ENCODE peak calls at places on chromosomes 4 and X, in six cellular contexts. One of them, this sample, is unnamed.

GRCh38 chr4:109560687-109561452 is 824 bp downstream of the MCUB start:
- DNase-seq in tibial nerve: no peak
- DNase-seq in right lobe of liver: no peak
- DNase-seq in vagina: no peak
- DNase-seq in uterus: peak; percentile 41
- DNase-seq in IMR-90: peak; percentile 81
- DNase-seq in this sample: peak; percentile 89

GRCh38 chrX:22203186-22203585 is 69.5 kb upstream of the CBLL2 start:
- DNase-seq in tibial nerve: no peak
- DNase-seq in right lobe of liver: no peak
- DNase-seq in vagina: no peak
- DNase-seq in uterus: no peak
- DNase-seq in IMR-90: no peak
- DNase-seq in this sample: no peak

GRCh38 chrX:86137071-86137470 is 11.2 kb upstream of the DACH2 start:
- DNase-seq in tibial nerve: no peak
- DNase-seq in right lobe of liver: no peak
- DNase-seq in vagina: no peak
- DNase-seq in uterus: no peak
- DNase-seq in IMR-90: peak; percentile 74
- DNase-seq in this sample: no peak

GRCh38 chr4:148778980-148779675 is 336.9 kb upstream of the NR3C2 start:
- DNase-seq in tibial nerve: no peak
- DNase-seq in right lobe of liver: no peak
- DNase-seq in vagina: no peak
- DNase-seq in uterus: no peak
- DNase-seq in IMR-90: peak; percentile 49
- DNase-seq in this sample: no peak

GRCh38 chrX:65587616-65588526 is 53.3 kb upstream of the LAS1L start:
- DNase-seq in tibial nerve: peak; percentile 70
- DNase-seq in right lobe of liver: peak; percentile 65
- DNase-seq in vagina: no peak
- DNase-seq in uterus: peak; percentile 83
- DNase-seq in IMR-90: peak; percentile 49
- DNase-seq in this sample: peak; percentile 96

GRCh38 chr4:122666527-122667245 is 45.8 kb upstream of the IL21 start:
- DNase-seq in tibial nerve: no peak
- DNase-seq in right lobe of liver: no peak
- DNase-seq in vagina: no peak
- DNase-seq in uterus: no peak
- DNase-seq in IMR-90: peak; percentile 97
- DNase-seq in this sample: no peak

GRCh38 chr4:118997601-118998000 is 108.9 kb downstream of the SYNPO2 start:
- DNase-seq in tibial nerve: no peak
- DNase-seq in right lobe of liver: no peak
- DNase-seq in vagina: no peak
- DNase-seq in uterus: no peak
- DNase-seq in IMR-90: peak; percentile 78
- DNase-seq in this sample: no peak

GRCh38 chrX:64976673-64977040 is 407 bp upstream of the ZC4H2 start:
- DNase-seq in tibial nerve: no peak
- DNase-seq in right lobe of liver: no peak
- DNase-seq in vagina: no peak
- DNase-seq in uterus: peak; percentile 14
- DNase-seq in IMR-90: no peak
- DNase-seq in this sample: no peak

GRCh38 chr4:172686021-172686420 is 482.6 kb upstream of the GALNT7 start:
- DNase-seq in tibial nerve: no peak
- DNase-seq in right lobe of liver: no peak
- DNase-seq in vagina: no peak
- DNase-seq in uterus: no peak
- DNase-seq in IMR-90: no peak
- DNase-seq in this sample: no peak

GRCh38 chrX:18654873-18655836 is 16.8 kb downstream of the RS1 start:
- DNase-seq in tibial nerve: no peak
- DNase-seq in right lobe of liver: no peak
- DNase-seq in vagina: no peak
- DNase-seq in uterus: no peak
- DNase-seq in IMR-90: no peak
- DNase-seq in this sample: no peak

GRCh38 chrX:134416106-134416505 is 43.9 kb upstream of the HPRT1 start:
- DNase-seq in tibial nerve: no peak
- DNase-seq in right lobe of liver: no peak
- DNase-seq in vagina: no peak
- DNase-seq in uterus: no peak
- DNase-seq in IMR-90: no peak
- DNase-seq in this sample: no peak

GRCh38 chr4:111689214-111689613 is 456.0 kb upstream of the FAM241A start:
- DNase-seq in tibial nerve: no peak
- DNase-seq in right lobe of liver: no peak
- DNase-seq in vagina: no peak
- DNase-seq in uterus: peak; percentile 42
- DNase-seq in IMR-90: peak; percentile 14
- DNase-seq in this sample: peak; percentile 69

GRCh38 chr4:109440948-109441347 is 7.3 kb downstream of the SEC24B start:
- DNase-seq in tibial nerve: no peak
- DNase-seq in right lobe of liver: no peak
- DNase-seq in vagina: no peak
- DNase-seq in uterus: no peak
- DNase-seq in IMR-90: no peak
- DNase-seq in this sample: no peak

GRCh38 chr4:94588900-94589693 is 137.4 kb downstream of the PDLIM5 start:
- DNase-seq in tibial nerve: no peak
- DNase-seq in right lobe of liver: no peak
- DNase-seq in vagina: no peak
- DNase-seq in uterus: no peak
- DNase-seq in IMR-90: no peak
- DNase-seq in this sample: no peak

GRCh38 chrX:41334866-41335589 is 1.1 kb downstream of the DDX3X start:
- DNase-seq in tibial nerve: peak; percentile 15
- DNase-seq in right lobe of liver: peak; percentile 81
- DNase-seq in vagina: no peak
- DNase-seq in uterus: peak; percentile 74
- DNase-seq in IMR-90: peak; percentile 62
- DNase-seq in this sample: peak; percentile 34

GRCh38 chr4:76002176-76002575 is 5.1 kb downstream of the CXCL9 start:
- DNase-seq in tibial nerve: no peak
- DNase-seq in right lobe of liver: no peak
- DNase-seq in vagina: no peak
- DNase-seq in uterus: no peak
- DNase-seq in IMR-90: peak; percentile 26
- DNase-seq in this sample: no peak

GRCh38 chr4:184883024-184883423 is 57.3 kb upstream of the ACSL1 start:
- DNase-seq in tibial nerve: no peak
- DNase-seq in right lobe of liver: no peak
- DNase-seq in vagina: no peak
- DNase-seq in uterus: no peak
- DNase-seq in IMR-90: no peak
- DNase-seq in this sample: no peak

GRCh38 chr4:186651181-186651603 is 72.5 kb downstream of the FAT1 start:
- DNase-seq in tibial nerve: no peak
- DNase-seq in right lobe of liver: no peak
- DNase-seq in vagina: no peak
- DNase-seq in uterus: no peak
- DNase-seq in IMR-90: no peak
- DNase-seq in this sample: no peak

GRCh38 chrX:20066968-20067708 is 49.6 kb downstream of the MAP7D2 start:
- DNase-seq in tibial nerve: no peak
- DNase-seq in right lobe of liver: no peak
- DNase-seq in vagina: no peak
- DNase-seq in uterus: no peak
- DNase-seq in IMR-90: peak; percentile 70
- DNase-seq in this sample: no peak

GRCh38 chr4:2356123-2357069 is 62.0 kb downstream of the ZFYVE28 start:
- DNase-seq in tibial nerve: no peak
- DNase-seq in right lobe of liver: peak; percentile 43
- DNase-seq in vagina: no peak
- DNase-seq in uterus: no peak
- DNase-seq in IMR-90: no peak
- DNase-seq in this sample: peak; percentile 65

GRCh38 chr4:145805490-145805889 is 125.5 kb downstream of the C4orf51 start:
- DNase-seq in tibial nerve: no peak
- DNase-seq in right lobe of liver: peak; percentile 60
- DNase-seq in vagina: no peak
- DNase-seq in uterus: no peak
- DNase-seq in IMR-90: peak; percentile 21
- DNase-seq in this sample: no peak

GRCh38 chrX:102917801-102918200 is 19.3 kb upstream of the RAB40AL start:
- DNase-seq in tibial nerve: no peak
- DNase-seq in right lobe of liver: no peak
- DNase-seq in vagina: no peak
- DNase-seq in uterus: no peak
- DNase-seq in IMR-90: no peak
- DNase-seq in this sample: no peak

GRCh38 chrX:39577976-39578962 is 519.5 kb downstream of the BCOR start:
- DNase-seq in tibial nerve: peak; percentile 15
- DNase-seq in right lobe of liver: no peak
- DNase-seq in vagina: no peak
- DNase-seq in uterus: peak; percentile 28
- DNase-seq in IMR-90: no peak
- DNase-seq in this sample: no peak

GRCh38 chr4:41364871-41365270 is 108.1 kb downstream of the UCHL1 start:
- DNase-seq in tibial nerve: no peak
- DNase-seq in right lobe of liver: no peak
- DNase-seq in vagina: no peak
- DNase-seq in uterus: no peak
- DNase-seq in IMR-90: no peak
- DNase-seq in this sample: no peak

GRCh38 chr4:41360911-41361830 is 104.4 kb downstream of the UCHL1 start:
- DNase-seq in tibial nerve: no peak
- DNase-seq in right lobe of liver: peak; percentile 70
- DNase-seq in vagina: no peak
- DNase-seq in uterus: peak; percentile 20
- DNase-seq in IMR-90: no peak
- DNase-seq in this sample: peak; percentile 88

GRCh38 chr4:41361831-41362646 is 105.3 kb downstream of the UCHL1 start:
- DNase-seq in tibial nerve: no peak
- DNase-seq in right lobe of liver: no peak
- DNase-seq in vagina: no peak
- DNase-seq in uterus: no peak
- DNase-seq in IMR-90: no peak
- DNase-seq in this sample: no peak

GRCh38 chr4:41363384-41363981 is 106.8 kb downstream of the UCHL1 start:
- DNase-seq in tibial nerve: no peak
- DNase-seq in right lobe of liver: no peak
- DNase-seq in vagina: no peak
- DNase-seq in uterus: no peak
- DNase-seq in IMR-90: no peak
- DNase-seq in this sample: no peak

DNA sequence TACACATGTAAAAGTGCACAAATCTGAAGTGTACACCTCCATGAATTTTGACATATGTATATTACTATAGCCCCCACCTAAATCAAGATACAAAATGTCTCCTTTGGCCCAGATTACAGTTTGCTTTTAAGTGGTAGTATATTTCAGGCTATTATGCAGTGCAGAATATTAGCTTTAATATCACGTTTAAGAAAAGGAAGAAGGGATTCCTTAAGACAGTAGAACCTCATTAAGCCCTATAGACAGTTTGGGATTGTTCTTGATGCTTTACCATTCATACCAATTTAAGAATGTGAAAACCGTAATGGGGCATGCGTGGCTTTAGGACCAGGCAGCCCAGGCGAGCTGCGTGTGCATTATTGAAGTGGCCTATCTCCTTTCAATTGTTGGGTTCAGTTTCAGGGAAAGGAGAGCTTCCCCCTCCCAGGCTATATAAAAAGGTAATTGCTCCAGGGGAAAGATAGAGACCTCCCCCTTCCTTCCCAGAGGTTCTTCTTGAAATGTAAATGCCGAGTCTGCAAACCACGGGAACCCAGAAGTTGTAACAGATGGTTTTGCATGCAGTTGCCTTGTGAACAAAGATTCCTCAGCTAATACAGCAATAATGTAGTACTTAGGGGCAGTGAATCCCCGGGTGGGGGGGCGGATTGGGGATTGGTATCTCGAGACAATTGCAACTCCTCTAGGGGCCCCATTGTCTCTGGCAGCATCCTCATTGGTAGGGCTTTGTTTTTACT is 106.1 kb downstream of the UCHL1 start:
- DNase-seq in tibial nerve: no peak
- DNase-seq in right lobe of liver: no peak
- DNase-seq in vagina: no peak
- DNase-seq in uterus: no peak
- DNase-seq in IMR-90: no peak
- DNase-seq in this sample: no peak
- H3K4me3 ChIP-seq in tibial nerve: no peak overlapping the region
- H3K4me3 ChIP-seq in right lobe of liver: no peak overlapping the region
- H3K4me3 ChIP-seq in vagina: no peak overlapping the region
- H3K4me3 ChIP-seq in uterus: no peak overlapping the region
- H3K4me3 ChIP-seq in IMR-90: no peak overlapping the region
- H3K4me3 ChIP-seq in this sample: no peak overlapping the region

GRCh38 chrX:49155900-49156837 is 6.4 kb upstream of the MAGIX start:
- DNase-seq in tibial nerve: peak; percentile 79
- DNase-seq in right lobe of liver: peak; percentile 92
- DNase-seq in vagina: no peak
- DNase-seq in uterus: peak; percentile 91
- DNase-seq in IMR-90: peak; percentile 85
- DNase-seq in this sample: peak; percentile 83
- TF ChIP-seq POLR2A in tibial nerve: peak; percentile 67
- TF ChIP-seq POLR2A in right lobe of liver: peak; percentile 26
- TF ChIP-seq POLR2A in vagina: peak; percentile 32
- TF ChIP-seq POLR2A in uterus: peak; percentile 74
- TF ChIP-seq POLR2A in IMR-90: peak; percentile 63
- TF ChIP-seq POLR2A in this sample: no peak

DNA sequence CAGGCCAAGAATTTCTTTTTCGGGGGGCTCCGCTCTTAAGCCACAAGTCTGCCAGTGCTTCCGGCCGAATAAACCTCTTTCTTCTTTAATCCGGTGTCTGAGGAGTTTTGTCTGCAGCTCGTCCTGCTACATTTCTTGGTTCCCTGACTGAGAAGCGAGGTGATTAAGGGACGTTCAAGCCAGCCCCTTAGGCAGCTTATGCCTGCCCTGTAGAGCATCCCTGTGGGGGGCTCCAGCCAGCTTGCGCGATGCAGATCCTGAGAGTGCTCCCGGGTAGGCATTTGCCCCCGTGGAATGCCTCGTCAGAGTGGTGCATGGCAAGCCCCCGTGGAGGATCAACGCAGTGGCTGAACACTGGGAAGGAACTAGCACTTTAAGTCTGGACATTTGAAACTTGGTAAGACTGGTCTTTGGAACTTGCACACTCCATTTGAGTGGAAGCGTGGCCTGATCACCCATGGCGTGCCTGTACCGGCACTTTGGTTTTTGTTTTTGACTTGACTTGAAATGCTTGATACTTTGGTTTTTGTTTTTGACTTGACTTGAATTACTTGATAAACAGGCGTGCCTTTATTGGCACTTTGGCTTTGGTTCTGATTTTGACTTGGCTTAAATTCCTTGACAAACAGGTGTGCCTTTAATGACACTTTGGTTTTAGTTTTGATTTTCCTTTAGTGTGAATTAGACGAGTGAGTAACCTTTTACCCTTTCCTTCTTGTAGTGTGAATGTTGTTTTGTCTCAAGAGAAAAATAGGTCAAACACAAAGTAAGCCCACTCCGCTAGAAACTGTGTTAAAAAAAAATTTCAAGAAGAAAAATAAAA is 6.1 kb downstream of the ACOX3 start:
- DNase-seq in tibial nerve: no peak
- DNase-seq in right lobe of liver: no peak
- DNase-seq in vagina: no peak
- DNase-seq in uterus: no peak
- DNase-seq in IMR-90: no peak
- DNase-seq in this sample: no peak
- H3K4me3 ChIP-seq in tibial nerve: no peak overlapping the region
- H3K4me3 ChIP-seq in right lobe of liver: no peak overlapping the region
- H3K4me3 ChIP-seq in vagina: peak overlapping the region; percentile 36
- H3K4me3 ChIP-seq in uterus: no peak overlapping the region
- H3K4me3 ChIP-seq in IMR-90: no peak overlapping the region
- H3K4me3 ChIP-seq in this sample: no peak overlapping the region

GRCh38 chrX:48521353-48522243 is at the start of gene EBP:
- DNase-seq in tibial nerve: peak; percentile 78
- DNase-seq in right lobe of liver: peak; percentile 93
- DNase-seq in vagina: no peak
- DNase-seq in uterus: peak; percentile 84
- DNase-seq in IMR-90: peak; percentile 77
- DNase-seq in this sample: peak; percentile 85
- TF ChIP-seq POLR2A in tibial nerve: peak; percentile 52
- TF ChIP-seq POLR2A in right lobe of liver: peak; percentile 86
- TF ChIP-seq POLR2A in vagina: no peak
- TF ChIP-seq POLR2A in uterus: peak; percentile 48
- TF ChIP-seq POLR2A in IMR-90: peak; percentile 35
- TF ChIP-seq POLR2A in this sample: no peak